ENCODE peak calls at places on chromosomes 3 and 15, in four cellular contexts. One of them, this sample, is unnamed.

GRCh38 chr15:68310178-68310810 is 32.7 kb downstream of the FEM1B start:
- DNase-seq in small intestine: peak; percentile 42
- DNase-seq in CD4-positive, CD25-positive, alpha-beta regulatory T cell: no peak
- DNase-seq in cardiac muscle cell: no peak
- DNase-seq in this sample: no peak

GRCh38 chr15:65792130-65792987 is at the start of gene DENND4A:
- DNase-seq in small intestine: peak; percentile 98
- DNase-seq in CD4-positive, CD25-positive, alpha-beta regulatory T cell: peak; percentile 99
- DNase-seq in cardiac muscle cell: peak; percentile 98
- DNase-seq in this sample: peak; percentile 98

GRCh38 chr3:5198313-5198677 is 10.8 kb downstream of the EDEM1 start:
- DNase-seq in small intestine: no peak
- DNase-seq in CD4-positive, CD25-positive, alpha-beta regulatory T cell: no peak
- DNase-seq in cardiac muscle cell: no peak
- DNase-seq in this sample: no peak

GRCh38 chr15:50137330-50137761 is 18.3 kb upstream of the ATP8B4 start:
- DNase-seq in small intestine: no peak
- DNase-seq in CD4-positive, CD25-positive, alpha-beta regulatory T cell: no peak
- DNase-seq in cardiac muscle cell: no peak
- DNase-seq in this sample: no peak

GRCh38 chr3:104909188-104909587 is 457.5 kb upstream of the ALCAM start:
- DNase-seq in small intestine: no peak
- DNase-seq in CD4-positive, CD25-positive, alpha-beta regulatory T cell: no peak
- DNase-seq in cardiac muscle cell: no peak
- DNase-seq in this sample: no peak

GRCh38 chr15:90286678-90287077 is 21.2 kb downstream of the NGRN start:
- DNase-seq in small intestine: no peak
- DNase-seq in CD4-positive, CD25-positive, alpha-beta regulatory T cell: peak; percentile 56
- DNase-seq in cardiac muscle cell: peak; percentile 35
- DNase-seq in this sample: no peak

GRCh38 chr15:70643783-70644125 is 119.6 kb downstream of the UACA start:
- DNase-seq in small intestine: peak; percentile 84
- DNase-seq in CD4-positive, CD25-positive, alpha-beta regulatory T cell: no peak
- DNase-seq in cardiac muscle cell: no peak
- DNase-seq in this sample: no peak

GRCh38 chr3:188513662-188514328 is 359.8 kb downstream of the LPP start:
- DNase-seq in small intestine: no peak
- DNase-seq in CD4-positive, CD25-positive, alpha-beta regulatory T cell: no peak
- DNase-seq in cardiac muscle cell: no peak
- DNase-seq in this sample: no peak

GRCh38 chr3:194814878-194815357 is 129.2 kb downstream of the FAM43A start:
- DNase-seq in small intestine: no peak
- DNase-seq in CD4-positive, CD25-positive, alpha-beta regulatory T cell: no peak
- DNase-seq in cardiac muscle cell: no peak
- DNase-seq in this sample: no peak

GRCh38 chr15:62777657-62778056 is 264.9 kb upstream of the TPM1 start:
- DNase-seq in small intestine: no peak
- DNase-seq in CD4-positive, CD25-positive, alpha-beta regulatory T cell: no peak
- DNase-seq in cardiac muscle cell: no peak
- DNase-seq in this sample: no peak

GRCh38 chr3:40546811-40547210 is 22.1 kb downstream of the ZNF621 start:
- DNase-seq in small intestine: no peak
- DNase-seq in CD4-positive, CD25-positive, alpha-beta regulatory T cell: no peak
- DNase-seq in cardiac muscle cell: no peak
- DNase-seq in this sample: no peak

GRCh38 chr3:53150247-53151085 is 10.5 kb upstream of the PRKCD start:
- DNase-seq in small intestine: peak; percentile 98
- DNase-seq in CD4-positive, CD25-positive, alpha-beta regulatory T cell: no peak
- DNase-seq in cardiac muscle cell: no peak
- DNase-seq in this sample: no peak

GRCh38 chr15:41945701-41946100 is 26.7 kb downstream of the EHD4 start:
- DNase-seq in small intestine: no peak
- DNase-seq in CD4-positive, CD25-positive, alpha-beta regulatory T cell: no peak
- DNase-seq in cardiac muscle cell: no peak
- DNase-seq in this sample: no peak

GRCh38 chr15:41824062-41824745 is 3.7 kb upstream of the JMJD7 start:
- DNase-seq in small intestine: no peak
- DNase-seq in CD4-positive, CD25-positive, alpha-beta regulatory T cell: no peak
- DNase-seq in cardiac muscle cell: no peak
- DNase-seq in this sample: no peak

GRCh38 chr3:27312044-27312668 is 57.0 kb downstream of the NEK10 start:
- DNase-seq in small intestine: peak; percentile 79
- DNase-seq in CD4-positive, CD25-positive, alpha-beta regulatory T cell: peak; percentile 60
- DNase-seq in cardiac muscle cell: peak; percentile 70
- DNase-seq in this sample: no peak

GRCh38 chr3:193805448-193805847 is 212.4 kb downstream of the OPA1 start:
- DNase-seq in small intestine: peak; percentile 84
- DNase-seq in CD4-positive, CD25-positive, alpha-beta regulatory T cell: no peak
- DNase-seq in cardiac muscle cell: peak; percentile 46
- DNase-seq in this sample: no peak

GRCh38 chr3:27507515-27508266 is 23.5 kb upstream of the SLC4A7 start:
- DNase-seq in small intestine: peak; percentile 46
- DNase-seq in CD4-positive, CD25-positive, alpha-beta regulatory T cell: no peak
- DNase-seq in cardiac muscle cell: no peak
- DNase-seq in this sample: no peak

GRCh38 chr3:195224156-195224979 is 46.6 kb downstream of the XXYLT1 start:
- DNase-seq in small intestine: no peak
- DNase-seq in CD4-positive, CD25-positive, alpha-beta regulatory T cell: no peak
- DNase-seq in cardiac muscle cell: no peak
- DNase-seq in this sample: no peak

GRCh38 chr15:92624401-92624991 is 31.1 kb downstream of the FAM174B start:
- DNase-seq in small intestine: no peak
- DNase-seq in CD4-positive, CD25-positive, alpha-beta regulatory T cell: no peak
- DNase-seq in cardiac muscle cell: no peak
- DNase-seq in this sample: no peak

GRCh38 chr15:29571728-29572454 is 250.4 kb downstream of the TJP1 start:
- DNase-seq in small intestine: peak; percentile 70
- DNase-seq in CD4-positive, CD25-positive, alpha-beta regulatory T cell: no peak
- DNase-seq in cardiac muscle cell: peak; percentile 77
- DNase-seq in this sample: no peak

GRCh38 chr3:58526124-58526957 is 10.6 kb downstream of the ACOX2 start:
- DNase-seq in small intestine: no peak
- DNase-seq in CD4-positive, CD25-positive, alpha-beta regulatory T cell: no peak
- DNase-seq in cardiac muscle cell: no peak
- DNase-seq in this sample: no peak

GRCh38 chr3:141255864-141256263 is 24.2 kb downstream of the PXYLP1 start:
- DNase-seq in small intestine: peak; percentile 48
- DNase-seq in CD4-positive, CD25-positive, alpha-beta regulatory T cell: peak; percentile 51
- DNase-seq in cardiac muscle cell: peak; percentile 29
- DNase-seq in this sample: no peak
- H3K9me3 ChIP-seq in small intestine: no peaks in the 10 kb centered on the region
- H3K9me3 ChIP-seq in CD4-positive, CD25-positive, alpha-beta regulatory T cell: no peaks in the 10 kb centered on the region
- H3K9me3 ChIP-seq in cardiac muscle cell: no peaks in the 10 kb centered on the region
- H3K9me3 ChIP-seq in this sample: no peaks in the 10 kb centered on the region

GRCh38 chr15:98321916-98322315 is 326.4 kb upstream of the IGF1R start:
- DNase-seq in small intestine: no peak
- DNase-seq in CD4-positive, CD25-positive, alpha-beta regulatory T cell: no peak
- DNase-seq in cardiac muscle cell: no peak
- DNase-seq in this sample: no peak
- H3K9me3 ChIP-seq in small intestine: no peaks in the 10 kb centered on the region
- H3K9me3 ChIP-seq in CD4-positive, CD25-positive, alpha-beta regulatory T cell: no peaks in the 10 kb centered on the region
- H3K9me3 ChIP-seq in cardiac muscle cell: no peaks in the 10 kb centered on the region
- H3K9me3 ChIP-seq in this sample: peaks cover 5% of the 10 kb centered on the region

GRCh38 chr15:22229971-22230815 is 149.9 kb downstream of the OR4M2 start:
- DNase-seq in small intestine: no peak
- DNase-seq in CD4-positive, CD25-positive, alpha-beta regulatory T cell: no peak
- DNase-seq in cardiac muscle cell: no peak
- DNase-seq in this sample: no peak
- H3K9me3 ChIP-seq in small intestine: no peaks in the 10 kb centered on the region
- H3K9me3 ChIP-seq in CD4-positive, CD25-positive, alpha-beta regulatory T cell: no peaks in the 10 kb centered on the region
- H3K9me3 ChIP-seq in cardiac muscle cell: peaks cover 9% of the 10 kb centered on the region
- H3K9me3 ChIP-seq in this sample: no peaks in the 10 kb centered on the region

DNA sequence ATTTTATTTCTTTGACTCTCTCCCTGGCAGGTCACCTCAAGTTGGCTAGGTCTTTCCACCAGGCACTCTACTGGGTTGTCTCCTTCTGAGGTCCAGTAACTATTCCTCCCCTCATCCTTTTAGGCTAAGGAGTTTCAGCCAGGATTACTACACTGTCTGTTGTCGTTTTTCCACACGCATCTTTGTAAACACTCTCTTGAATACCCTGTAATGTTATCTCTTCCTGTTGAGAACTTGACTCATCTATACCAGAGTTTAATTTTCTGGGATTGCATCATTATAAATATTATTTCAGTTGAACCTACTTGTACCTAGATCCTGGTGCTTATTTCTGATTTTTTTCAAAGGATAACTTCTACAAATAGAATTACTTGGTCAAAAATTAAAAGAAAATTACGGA is 138.3 kb downstream of the SQOR start:
- DNase-seq in small intestine: no peak
- DNase-seq in CD4-positive, CD25-positive, alpha-beta regulatory T cell: no peak
- DNase-seq in cardiac muscle cell: no peak
- DNase-seq in this sample: no peak
- H3K9me3 ChIP-seq in small intestine: no peaks in the 10 kb centered on the region
- H3K9me3 ChIP-seq in CD4-positive, CD25-positive, alpha-beta regulatory T cell: no peaks in the 10 kb centered on the region
- H3K9me3 ChIP-seq in cardiac muscle cell: no peaks in the 10 kb centered on the region
- H3K9me3 ChIP-seq in this sample: no peaks in the 10 kb centered on the region

GRCh38 chr3:128858167-128858566 is 21.3 kb upstream of the ACAD9 start:
- DNase-seq in small intestine: peak; percentile 95
- DNase-seq in CD4-positive, CD25-positive, alpha-beta regulatory T cell: no peak
- DNase-seq in cardiac muscle cell: no peak
- DNase-seq in this sample: no peak
- H3K9me3 ChIP-seq in small intestine: peaks cover 4% of the 10 kb centered on the region
- H3K9me3 ChIP-seq in CD4-positive, CD25-positive, alpha-beta regulatory T cell: peaks cover 36% of the 10 kb centered on the region
- H3K9me3 ChIP-seq in cardiac muscle cell: no peaks in the 10 kb centered on the region
- H3K9me3 ChIP-seq in this sample: peaks cover 3% of the 10 kb centered on the region

GRCh38 chr3:192207239-192207638 is 520.1 kb downstream of the FGF12 start:
- DNase-seq in small intestine: no peak
- DNase-seq in CD4-positive, CD25-positive, alpha-beta regulatory T cell: no peak
- DNase-seq in cardiac muscle cell: no peak
- DNase-seq in this sample: no peak

GRCh38 chr3:192212979-192213378 is 514.4 kb downstream of the FGF12 start:
- DNase-seq in small intestine: no peak
- DNase-seq in CD4-positive, CD25-positive, alpha-beta regulatory T cell: no peak
- DNase-seq in cardiac muscle cell: no peak
- DNase-seq in this sample: no peak

GRCh38 chr3:192212335-192212734 is 515.0 kb downstream of the FGF12 start:
- DNase-seq in small intestine: no peak
- DNase-seq in CD4-positive, CD25-positive, alpha-beta regulatory T cell: no peak
- DNase-seq in cardiac muscle cell: no peak
- DNase-seq in this sample: no peak

GRCh38 chr3:192207661-192208060 is 519.7 kb downstream of the FGF12 start:
- DNase-seq in small intestine: no peak
- DNase-seq in CD4-positive, CD25-positive, alpha-beta regulatory T cell: no peak
- DNase-seq in cardiac muscle cell: no peak
- DNase-seq in this sample: no peak
- H3K9me3 ChIP-seq in small intestine: peaks cover 1% of the 10 kb centered on the region
- H3K9me3 ChIP-seq in CD4-positive, CD25-positive, alpha-beta regulatory T cell: no peaks in the 10 kb centered on the region
- H3K9me3 ChIP-seq in cardiac muscle cell: no peaks in the 10 kb centered on the region
- H3K9me3 ChIP-seq in this sample: no peaks in the 10 kb centered on the region

GRCh38 chr3:184166671-184167070 is 8.0 kb upstream of the AP2M1 start:
- DNase-seq in small intestine: no peak
- DNase-seq in CD4-positive, CD25-positive, alpha-beta regulatory T cell: no peak
- DNase-seq in cardiac muscle cell: no peak
- DNase-seq in this sample: no peak
- H3K9me3 ChIP-seq in small intestine: no peaks in the 10 kb centered on the region
- H3K9me3 ChIP-seq in CD4-positive, CD25-positive, alpha-beta regulatory T cell: no peaks in the 10 kb centered on the region
- H3K9me3 ChIP-seq in cardiac muscle cell: no peaks in the 10 kb centered on the region
- H3K9me3 ChIP-seq in this sample: no peaks in the 10 kb centered on the region

This sample was measured in T-helper 17 cell.